ENCODE peak calls at places on chromosomes 12 and 14, in six cellular contexts. U is MCF 10A, Q is progenitor cell of endocrine pancreas, C is OCI-LY7, P is heart right ventricle, F is left lung. V is an unnamed sample.

GRCh38 chr12:57629897-57630471 is 3.0 kb downstream of the B4GALNT1 start:
- DNase-seq in U (no peak), Q (no peak), C (no peak), P (no peak), F (no peak), V (no peak)

GRCh38 chr14:26873556-26873955 is 275.7 kb upstream of the NOVA1 start:
- DNase-seq in U (no peak), Q (no peak), C (no peak), P (no peak), F (no peak), V (no peak)

GRCh38 chr14:90605430-90605829 is 208.6 kb downstream of the CALM1 start:
- DNase-seq in U (no peak), Q (no peak), C (no peak), P (no peak), F (no peak), V (no peak)

GRCh38 chr12:53791735-53792326 is 40.1 kb upstream of the CISTR start:
- DNase-seq in U (peak), Q (no peak), C (peak), P (no peak), F (no peak), V (peak)

GRCh38 chr14:45177081-45177480 is 41.4 kb downstream of the FANCM start:
- DNase-seq in U (peak), Q (no peak), C (no peak), P (no peak), F (no peak), V (no peak)

GRCh38 chr14:103115845-103116572 is 7.3 kb upstream of the TNFAIP2 start:
- DNase-seq in U (peak), Q (no peak), C (no peak), P (no peak), F (no peak), V (no peak)

GRCh38 chr12:47184813-47185212 is 105.1 kb upstream of the AMIGO2 start:
- DNase-seq in U (peak), Q (no peak), C (no peak), P (no peak), F (peak), V (no peak)

GRCh38 chr14:77296155-77296554 is 24.5 kb downstream of the POMT2 start:
- DNase-seq in U (no peak), Q (no peak), C (no peak), P (no peak), F (no peak), V (no peak)

GRCh38 chr14:102754370-102755262 is 22.6 kb upstream of the TRAF3 start:
- DNase-seq in U (no peak), Q (no peak), C (no peak), P (no peak), F (no peak), V (no peak)

GRCh38 chr12:47586952-47587669 is 118.7 kb downstream of the RPAP3 start:
- DNase-seq in U (no peak), Q (no peak), C (no peak), P (no peak), F (no peak), V (no peak)

GRCh38 chr12:62925680-62926079 is 9.3 kb downstream of the PPM1H start:
- DNase-seq in U (no peak), Q (no peak), C (no peak), P (no peak), F (no peak), V (no peak)

GRCh38 chr14:37195327-37195726 is 2.4 kb upstream of the MIPOL1 start:
- DNase-seq in U (no peak), Q (no peak), C (no peak), P (no peak), F (no peak), V (no peak)

GRCh38 chr12:39372204-39372925 is 70.6 kb downstream of the KIF21A start:
- DNase-seq in U (no peak), Q (no peak), C (no peak), P (no peak), F (no peak), V (no peak)

GRCh38 chr14:88380405-88380804 is 5.1 kb upstream of the SPATA7 start:
- DNase-seq in U (peak), Q (no peak), C (peak), P (no peak), F (no peak), V (no peak)

GRCh38 chr12:113622410-113622809 is 150.7 kb upstream of the LHX5 start:
- DNase-seq in U (no peak), Q (no peak), C (no peak), P (no peak), F (no peak), V (no peak)

GRCh38 chr12:1515010-1515409 is 79.4 kb downstream of the FBXL14 start:
- DNase-seq in U (no peak), Q (no peak), C (no peak), P (no peak), F (no peak), V (no peak)

GRCh38 chr12:26874501-26875296 is 41.7 kb upstream of the ITPR2 start:
- DNase-seq in U (no peak), Q (no peak), C (no peak), P (no peak), F (no peak), V (no peak)

GRCh38 chr14:76236172-76237130 is 84.7 kb downstream of the GPATCH2L start:
- DNase-seq in U (no peak), Q (no peak), C (peak), P (no peak), F (no peak), V (no peak)

GRCh38 chr12:18578191-18578590 is 159.6 kb downstream of the PLCZ1 start:
- DNase-seq in U (peak), Q (no peak), C (no peak), P (no peak), F (no peak), V (no peak)

GRCh38 chr14:87992349-87992719 is 648 bp downstream of the GALC start:
- DNase-seq in U (no peak), Q (no peak), C (no peak), P (no peak), F (peak), V (no peak)

GRCh38 chr12:116539905-116540482 is 19.2 kb upstream of the MAP1LC3B2 start:
- DNase-seq in U (peak), Q (no peak), C (no peak), P (no peak), F (peak), V (no peak)

GRCh38 chr14:80926706-80927384 is 14.7 kb downstream of the CEP128 start:
- DNase-seq in U (no peak), Q (no peak), C (no peak), P (peak), F (no peak), V (no peak)

GRCh38 chr14:58638231-58639205 is 756 bp downstream of the DACT1 start:
- DNase-seq in U (no peak), Q (no peak), C (no peak), P (peak), F (peak), V (peak)

GRCh38 chr12:12922191-12922616 is 29.8 kb downstream of the GPRC5D start:
- DNase-seq in U (no peak), Q (no peak), C (no peak), P (peak), F (no peak), V (no peak)

GRCh38 chr12:55932546-55932919 is 1.6 kb downstream of the DGKA start:
- DNase-seq in U (no peak), Q (no peak), C (peak), P (peak), F (no peak), V (peak)

GRCh38 chr14:93965287-93965821 is 11.0 kb downstream of the ASB2 start:
- DNase-seq in U (peak), Q (no peak), C (no peak), P (no peak), F (no peak), V (no peak)

GRCh38 chr12:118136559-118137003 is 657 bp downstream of the PEBP1 start:
- DNase-seq in U (peak), Q (peak), C (peak), P (peak), F (peak), V (peak)

GRCh38 chr14:25102788-25103187 is 52.8 kb upstream of the STXBP6 start:
- DNase-seq in U (no peak), Q (no peak), C (no peak), P (no peak), F (no peak), V (no peak)
- TF ChIP-seq CTCF in U (no peak), Q (no peak), C (no peak), P (no peak), F (no peak), V (no peak)

GRCh38 chr14:23528555-23528954 is 23.0 kb downstream of the ZFHX2 start:
- DNase-seq in U (no peak), Q (no peak), C (no peak), P (no peak), F (no peak), V (no peak)
- TF ChIP-seq CTCF in U (peak), Q (peak), C (peak), P (peak), F (no peak), V (no peak)

GRCh38 chr12:102302553-102302952 is 104.9 kb upstream of the PMCH start:
- DNase-seq in U (no peak), Q (no peak), C (no peak), P (no peak), F (no peak), V (no peak)

GRCh38 chr12:102301547-102301946 is 103.9 kb upstream of the PMCH start:
- DNase-seq in U (no peak), Q (no peak), C (no peak), P (no peak), F (no peak), V (no peak)

GRCh38 chr12:102299731-102300130 is 102.1 kb upstream of the PMCH start:
- DNase-seq in U (no peak), Q (no peak), C (no peak), P (no peak), F (no peak), V (no peak)

GRCh38 chr12:102298022-102298421 is 100.4 kb upstream of the PMCH start:
- DNase-seq in U (peak), Q (no peak), C (no peak), P (no peak), F (no peak), V (no peak)

GRCh38 chr12:102300824-102301461 is 103.3 kb upstream of the PMCH start:
- DNase-seq in U (peak), Q (no peak), C (peak), P (no peak), F (no peak), V (peak)
- TF ChIP-seq CTCF in U (peak), Q (peak), C (peak), P (no peak), F (peak), V (peak)

GRCh38 chr12:121093487-121093891 is 39.2 kb upstream of the P2RX7 start:
- DNase-seq in U (no peak), Q (no peak), C (no peak), P (no peak), F (no peak), V (no peak)

GRCh38 chr12:121099779-121100178 is 32.9 kb upstream of the P2RX7 start:
- DNase-seq in U (no peak), Q (no peak), C (no peak), P (no peak), F (no peak), V (no peak)

GRCh38 chr12:121092034-121092433 is 40.6 kb upstream of the P2RX7 start:
- DNase-seq in U (no peak), Q (no peak), C (no peak), P (no peak), F (no peak), V (no peak)

GRCh38 chr12:121095544-121096198 is 37.0 kb upstream of the P2RX7 start:
- DNase-seq in U (peak), Q (peak), C (peak), P (peak), F (peak), V (peak)

DNA sequence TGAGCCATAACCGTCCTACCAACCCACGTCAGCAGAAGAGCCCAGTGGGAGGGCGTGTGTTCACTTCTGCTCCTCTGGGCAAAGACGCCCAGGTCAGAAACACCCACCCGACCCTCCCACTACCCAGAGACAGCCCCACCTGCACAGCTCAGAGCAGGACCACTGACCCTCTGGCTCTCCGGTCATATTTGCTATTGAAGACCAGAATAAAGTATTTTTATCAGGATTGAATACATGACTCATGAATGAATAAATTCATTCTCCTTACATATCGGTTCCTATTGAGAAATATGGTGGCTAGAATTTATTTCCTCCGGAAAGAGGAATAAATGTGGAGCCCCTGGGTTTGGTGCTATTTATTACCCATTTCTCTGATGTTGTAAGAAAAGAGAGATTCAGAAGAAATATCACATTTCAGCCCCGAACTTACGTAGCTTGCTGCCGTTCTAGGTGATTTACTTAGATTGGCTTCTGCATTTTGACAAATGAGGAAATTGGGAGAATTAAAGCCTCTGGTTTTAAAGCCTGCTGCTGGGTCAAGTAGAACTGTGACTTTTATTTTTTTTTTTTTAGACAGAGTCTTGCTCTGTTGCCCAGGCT is 36.4 kb upstream of the P2RX7 start:
- DNase-seq in U (no peak), Q (no peak), C (no peak), P (no peak), F (no peak), V (no peak)
- TF ChIP-seq CTCF in U (no peak), Q (no peak), C (peak), P (no peak), F (no peak), V (peak)

GRCh38 chr12:6963016-6963731 is 7.3 kb downstream of the PHB2 start:
- DNase-seq in U (peak), Q (peak), C (no peak), P (no peak), F (peak), V (no peak)

GRCh38 chr12:6962285-6963015 is 8.0 kb downstream of the PHB2 start:
- DNase-seq in U (no peak), Q (no peak), C (no peak), P (no peak), F (peak), V (no peak)

GRCh38 chr12:6961278-6961694 is 9.2 kb downstream of the PHB2 start:
- DNase-seq in U (peak), Q (no peak), C (no peak), P (peak), F (peak), V (peak)

GRCh38 chr12:6960291-6961277 is 9.4 kb downstream of the PTPN6 start:
- DNase-seq in U (no peak), Q (no peak), C (peak), P (no peak), F (no peak), V (peak)

DNA sequence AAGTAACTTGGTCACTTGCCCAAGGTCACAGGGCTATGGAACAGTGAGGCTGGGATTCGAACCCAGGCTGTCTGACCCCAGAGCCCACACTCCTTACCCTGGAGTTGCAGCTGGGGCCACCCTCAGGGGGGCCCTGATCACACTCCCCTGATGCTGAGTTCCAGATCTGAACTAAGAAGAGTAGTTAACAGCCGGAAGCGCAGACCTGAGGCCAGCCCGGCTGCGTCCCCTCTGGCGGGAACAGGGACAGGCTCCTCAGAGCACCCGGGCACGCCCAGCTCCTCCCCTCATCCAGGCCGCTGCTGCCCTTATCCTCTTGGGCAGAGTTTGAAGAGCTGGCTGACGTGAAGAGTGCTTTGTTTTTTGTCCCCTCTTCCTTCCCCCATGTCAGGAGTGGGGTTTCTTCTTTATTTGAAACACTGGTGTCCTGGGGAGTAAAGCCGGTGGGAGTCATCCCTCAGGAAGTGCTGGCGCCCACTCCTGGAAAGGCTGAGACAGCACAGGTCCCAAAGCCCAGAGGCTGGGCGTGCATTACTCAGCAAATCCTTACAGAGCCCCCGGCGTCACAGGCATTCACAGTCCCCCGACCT is 8.7 kb downstream of the PHB2 start:
- DNase-seq in U (peak), Q (peak), C (peak), P (peak), F (peak), V (peak)
- TF ChIP-seq CTCF in U (peak), Q (peak), C (peak), P (peak), F (peak), V (no peak)

DNA sequence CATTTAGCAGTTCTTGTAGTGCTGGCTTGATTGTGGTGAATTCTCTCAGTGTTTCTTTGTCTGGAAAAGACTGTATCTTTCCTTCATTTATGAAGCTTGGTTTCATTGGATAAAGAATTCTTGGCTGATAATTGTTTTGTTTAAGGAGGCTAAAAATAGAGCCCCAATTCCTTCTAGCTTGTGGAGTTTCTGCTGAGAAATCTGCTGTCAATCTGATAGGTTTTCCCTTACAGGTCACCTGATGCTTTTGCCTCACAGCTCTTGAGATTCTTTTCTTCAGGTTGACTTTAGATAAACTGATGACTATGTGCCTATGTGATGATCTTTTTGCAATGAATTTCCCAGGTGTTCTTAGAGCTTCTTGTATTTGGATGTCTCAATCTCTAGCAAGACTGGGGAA is 1508.5 kb upstream of the FLRT2 start:
- DNase-seq in U (no peak), Q (no peak), C (no peak), P (no peak), F (no peak), V (no peak)
- TF ChIP-seq CTCF in U (no peak), Q (no peak), C (no peak), P (no peak), F (no peak), V (no peak)

GRCh38 chr12:89355243-89356068 is 3.2 kb upstream of the DUSP6 start:
- DNase-seq in U (no peak), Q (no peak), C (no peak), P (no peak), F (no peak), V (no peak)
- TF ChIP-seq CTCF in U (no peak), Q (peak), C (peak), P (no peak), F (no peak), V (no peak)

GRCh38 chr12:95342008-95342407 is 124.4 kb downstream of the VEZT start:
- DNase-seq in U (no peak), Q (no peak), C (no peak), P (no peak), F (no peak), V (no peak)

GRCh38 chr12:95339086-95339788 is 121.6 kb downstream of the VEZT start:
- DNase-seq in U (no peak), Q (no peak), C (no peak), P (no peak), F (no peak), V (no peak)

GRCh38 chr12:95335948-95336347 is 118.3 kb downstream of the VEZT start:
- DNase-seq in U (no peak), Q (no peak), C (no peak), P (no peak), F (no peak), V (no peak)

GRCh38 chr12:95337176-95337575 is 119.6 kb downstream of the VEZT start:
- DNase-seq in U (no peak), Q (no peak), C (no peak), P (no peak), F (no peak), V (no peak)

GRCh38 chr12:95336387-95337067 is 118.9 kb downstream of the VEZT start:
- DNase-seq in U (peak), Q (peak), C (peak), P (peak), F (peak), V (no peak)
- TF ChIP-seq CTCF in U (peak), Q (peak), C (peak), P (peak), F (peak), V (no peak)